ENCODE peak calls at places on chromosomes 6 and 20, in seven cellular contexts. T, P, G, C, E, D and I are unnamed samples.

GRCh38 chr6:52983159-52983848 is 11.8 kb downstream of the GSTA4 start:
- DNase-seq in T (no peak), P (no peak), G (no peak), C (no peak), E (no peak), D (no peak), I (no peak)

GRCh38 chr6:45801471-45802289 is 214.0 kb downstream of the CLIC5 start:
- DNase-seq in T (no peak), P (no peak), G (no peak), C (no peak), E (no peak), D (no peak), I (no peak)

GRCh38 chr20:32234135-32234808 is 26.6 kb downstream of the POFUT1 start:
- DNase-seq in T (no peak), P (no peak), G (no peak), C (no peak), E (no peak), D (no peak), I (no peak)

GRCh38 chr20:940926-941325 is 24.8 kb upstream of the ANGPT4 start:
- DNase-seq in T (no peak), P (no peak), G (no peak), C (no peak), E (no peak), D (no peak), I (no peak)

GRCh38 chr6:33172307-33173227 is 19.7 kb downstream of the COL11A2 start:
- DNase-seq in T (peak; percentile 13), P (no peak), G (no peak), C (peak; percentile 29), E (peak; percentile 33), D (peak; percentile 53), I (peak; percentile 56)

GRCh38 chr6:52566853-52567279 is 10.0 kb downstream of the TRAM2 start:
- DNase-seq in T (no peak), P (no peak), G (no peak), C (peak; percentile 79), E (peak; percentile 99), D (peak; percentile 99), I (peak; percentile 65)

GRCh38 chr6:148854086-148854485 is 107.3 kb downstream of the UST start:
- DNase-seq in T (no peak), P (no peak), G (no peak), C (peak; percentile 94), E (peak; percentile 33), D (no peak), I (peak; percentile 95)

GRCh38 chr6:16216501-16217155 is 21.8 kb upstream of the GMPR start:
- DNase-seq in T (no peak), P (no peak), G (peak; percentile 32), C (no peak), E (peak; percentile 36), D (no peak), I (no peak)

GRCh38 chr6:111997078-111997862 is 56.6 kb upstream of the CCN6 start:
- DNase-seq in T (peak; percentile 63), P (peak; percentile 65), G (peak; percentile 81), C (peak; percentile 69), E (peak; percentile 83), D (peak; percentile 87), I (peak; percentile 87)

GRCh38 chr6:92710048-92710447 is 709.3 kb downstream of the EPHA7 start:
- DNase-seq in T (no peak), P (no peak), G (no peak), C (no peak), E (no peak), D (no peak), I (no peak)

GRCh38 chr6:33314943-33315752 is 1.3 kb upstream of the TAPBP start:
- DNase-seq in T (no peak), P (peak; percentile 44), G (peak; percentile 59), C (peak; percentile 52), E (no peak), D (peak; percentile 18), I (peak; percentile 56)

GRCh38 chr6:56742122-56742791 is 99.6 kb upstream of the DST start:
- DNase-seq in T (no peak), P (no peak), G (no peak), C (peak; percentile 44), E (no peak), D (peak; percentile 32), I (peak; percentile 61)

GRCh38 chr20:10728873-10729670 is 55.3 kb upstream of the JAG1 start:
- DNase-seq in T (no peak), P (no peak), G (no peak), C (peak; percentile 66), E (peak; percentile 87), D (no peak), I (peak; percentile 55)

GRCh38 chr6:30829016-30829415 is 55.3 kb upstream of the DDR1 start:
- DNase-seq in T (no peak), P (no peak), G (no peak), C (no peak), E (no peak), D (no peak), I (no peak)

GRCh38 chr6:53986165-53986720 is 125.0 kb upstream of the MLIP start:
- DNase-seq in T (peak; percentile 34), P (no peak), G (no peak), C (peak; percentile 56), E (peak; percentile 80), D (peak; percentile 91), I (peak; percentile 71)

GRCh38 chr6:38906582-38906981 is 142.0 kb upstream of the GLP1R start:
- DNase-seq in T (no peak), P (no peak), G (no peak), C (no peak), E (no peak), D (no peak), I (no peak)

GRCh38 chr6:44446626-44447297 is 59.3 kb downstream of the CDC5L start:
- DNase-seq in T (no peak), P (no peak), G (no peak), C (peak; percentile 98), E (peak; percentile 90), D (peak; percentile 85), I (peak; percentile 89)

GRCh38 chr6:125700591-125701353 is 48.7 kb upstream of the HEY2 start:
- DNase-seq in T (no peak), P (no peak), G (no peak), C (no peak), E (no peak), D (no peak), I (no peak)

GRCh38 chr6:162942860-162943259 is 215.1 kb downstream of the PACRG start:
- DNase-seq in T (no peak), P (no peak), G (no peak), C (no peak), E (peak; percentile 86), D (peak; percentile 96), I (no peak)

GRCh38 chr6:155351273-155352129 is 37.2 kb upstream of the TFB1M start:
- DNase-seq in T (no peak), P (no peak), G (no peak), C (no peak), E (no peak), D (no peak), I (no peak)

GRCh38 chr6:30915591-30915946 is 1.5 kb downstream of the VARS2 start:
- DNase-seq in T (peak; percentile 55), P (no peak), G (no peak), C (peak; percentile 64), E (peak; percentile 78), D (peak; percentile 80), I (peak; percentile 74)

GRCh38 chr6:5471044-5471443 is 209.7 kb downstream of the FARS2 start:
- DNase-seq in T (peak; percentile 19), P (peak; percentile 40), G (peak; percentile 59), C (peak; percentile 38), E (peak; percentile 67), D (peak; percentile 83), I (peak; percentile 59)

GRCh38 chr20:43855803-43856202 is 58.8 kb upstream of the TOX2 start:
- DNase-seq in T (no peak), P (no peak), G (no peak), C (no peak), E (no peak), D (no peak), I (no peak)

GRCh38 chr20:25061821-25062530 is 4.0 kb upstream of the ACSS1 start:
- DNase-seq in T (no peak), P (no peak), G (no peak), C (no peak), E (no peak), D (no peak), I (no peak)

GRCh38 chr6:85674604-85675003 is 31.9 kb upstream of the SYNCRIP start:
- DNase-seq in T (no peak), P (no peak), G (no peak), C (no peak), E (peak; percentile 8), D (no peak), I (no peak)

GRCh38 chr6:137845460-137845859 is 21.6 kb upstream of the TNFAIP3 start:
- DNase-seq in T (no peak), P (no peak), G (no peak), C (peak; percentile 55), E (peak; percentile 28), D (peak; percentile 81), I (peak; percentile 57)
- TF ChIP-seq CTCF in T (peak; percentile 21), P (no peak), G (no peak), C (peak; percentile 26), E (peak; percentile 7), D (peak; percentile 58), I (peak; percentile 42)

GRCh38 chr6:25137497-25137896 is 141.7 kb upstream of the CARMIL1 start:
- DNase-seq in T (no peak), P (no peak), G (no peak), C (peak; percentile 12), E (no peak), D (peak; percentile 6), I (peak; percentile 4)

GRCh38 chr6:25138697-25139051 is 140.5 kb upstream of the CARMIL1 start:
- DNase-seq in T (no peak), P (no peak), G (no peak), C (peak; percentile 37), E (peak; percentile 81), D (peak; percentile 45), I (no peak)

GRCh38 chr6:25133479-25133878 is 145.7 kb upstream of the CARMIL1 start:
- DNase-seq in T (no peak), P (no peak), G (no peak), C (no peak), E (no peak), D (no peak), I (no peak)

GRCh38 chr6:25138024-25138696 is 141.0 kb upstream of the CARMIL1 start:
- DNase-seq in T (no peak), P (no peak), G (peak; percentile 29), C (peak; percentile 64), E (peak; percentile 85), D (peak; percentile 82), I (peak; percentile 65)

DNA sequence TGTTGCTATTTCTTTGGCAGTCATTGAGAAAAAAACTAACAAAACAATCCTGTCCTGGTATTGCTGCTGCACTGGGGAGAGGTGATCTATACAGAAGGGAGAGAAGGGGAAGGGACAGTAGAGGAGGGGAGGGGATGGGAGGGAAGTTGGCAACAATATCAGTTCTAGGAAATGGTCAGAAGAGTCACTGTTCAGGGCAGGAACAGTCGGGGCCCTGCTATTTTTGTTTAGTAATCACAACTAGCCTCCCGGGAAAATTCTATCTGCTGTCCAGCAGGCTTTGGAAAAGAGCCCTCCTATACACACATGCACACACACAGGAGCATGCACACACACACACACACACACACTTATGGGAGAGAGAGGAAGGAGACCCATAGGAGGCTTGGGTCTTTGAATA is 142.3 kb upstream of the CARMIL1 start:
- DNase-seq in T (no peak), P (no peak), G (no peak), C (no peak), E (no peak), D (peak; percentile 36), I (no peak)
- H3K4me3 ChIP-seq in T (no peak overlapping the region), P (peak overlapping the region; percentile 55), G (peak overlapping the region; percentile 49), C (no peak overlapping the region), E (no peak overlapping the region), D (no peak overlapping the region), I (no peak overlapping the region)

GRCh38 chr20:62961310-62961783 is 8.8 kb downstream of the SLC17A9 start:
- DNase-seq in T (no peak), P (no peak), G (no peak), C (peak; percentile 37), E (no peak), D (peak; percentile 38), I (peak; percentile 62)
- TF ChIP-seq CTCF in T (no peak), P (no peak), G (no peak), C (no peak), E (no peak), D (no peak), I (no peak)

GRCh38 chr20:19756756-19757486 is 1.1 kb upstream of the RIN2 start:
- DNase-seq in T (no peak), P (no peak), G (no peak), C (no peak), E (no peak), D (no peak), I (no peak)
- H3K4me3 ChIP-seq in T (peak overlapping the region; percentile 72), P (peak overlapping the region; percentile 69), G (peak overlapping the region; percentile 68), C (peak overlapping the region; percentile 57), E (peak overlapping the region; percentile 83), D (peak overlapping the region; percentile 82), I (peak overlapping the region; percentile 89)